ENCODE peak calls at places on chromosomes 13 and 19, in nine cellular contexts. P is fibroblast of villous mesenchyme, B is choroid plexus epithelial cell, V is iPS DF 19.7, J is AG04450, K is ovary, N is fibroblast of pulmonary artery, D is caudate nucleus, C is Right ventricle myocardium superior. E is an unnamed sample.

GRCh38 chr13:44120814-44121505 is 241.3 kb downstream of the LACC1 start:
- DNase-seq in N (no peak), K (no peak), V (no peak), D (no peak), J (no peak), P (no peak), C (no peak), B (no peak), E (no peak)

GRCh38 chr19:33426621-33427475 is 53.3 kb downstream of the CEBPG start:
- DNase-seq in P (no peak), N (no peak), D (no peak), K (no peak), V (no peak), C (peak; percentile 31), J (no peak), B (no peak), E (no peak)

GRCh38 chr13:25608181-25608580 is 236.4 kb downstream of the ATP8A2 start:
- DNase-seq in N (no peak), V (no peak), P (no peak), B (peak; percentile 23), K (no peak), C (no peak), J (no peak), D (no peak), E (no peak)

GRCh38 chr13:108281941-108282340 is 12.4 kb downstream of the TNFSF13B start:
- DNase-seq in D (no peak), V (no peak), C (no peak), B (peak; percentile 26), N (no peak), J (no peak), K (no peak), P (peak; percentile 28), E (peak; percentile 90)

GRCh38 chr19:51735759-51736449 is 12.1 kb upstream of the HAS1 start:
- DNase-seq in P (peak; percentile 98), V (no peak), D (no peak), B (peak; percentile 97), N (peak; percentile 84), K (no peak), J (no peak), C (peak; percentile 68), E (peak; percentile 99)

GRCh38 chr19:8196271-8196908 is 12.8 kb upstream of the CERS4 start:
- DNase-seq in N (no peak), C (no peak), V (no peak), B (no peak), P (no peak), K (no peak), D (no peak), J (no peak), E (no peak)

GRCh38 chr19:55112781-55113569 is 4.5 kb downstream of the PPP1R12C start:
- DNase-seq in P (peak; percentile 16), J (no peak), K (peak; percentile 48), V (no peak), C (no peak), B (no peak), N (no peak), D (no peak), E (no peak)

GRCh38 chr13:67554746-67555452 is 324.8 kb upstream of the PCDH9 start:
- DNase-seq in N (no peak), K (no peak), V (no peak), P (no peak), C (no peak), J (no peak), B (peak; percentile 60), D (no peak), E (peak; percentile 52)

GRCh38 chr13:100646030-100646673 is 28.4 kb downstream of the TMTC4 start:
- DNase-seq in D (peak; percentile 53), P (peak; percentile 42), B (peak; percentile 61), V (peak; percentile 17), K (no peak), N (peak; percentile 60), J (no peak), C (no peak), E (peak; percentile 43)

GRCh38 chr13:44163108-44163507 is 210.5 kb upstream of the SERP2 start:
- DNase-seq in B (no peak), P (no peak), V (no peak), N (no peak), K (no peak), D (no peak), J (no peak), C (no peak), E (no peak)

GRCh38 chr19:18932216-18932841 is 8.7 kb downstream of the HOMER3 start:
- DNase-seq in D (peak; percentile 50), K (peak; percentile 86), B (peak; percentile 64), V (peak; percentile 77), J (no peak), C (peak; percentile 87), P (peak; percentile 56), N (peak; percentile 36), E (peak; percentile 79)

GRCh38 chr19:38792250-38793111 is 3.5 kb downstream of the LGALS7B start:
- DNase-seq in V (no peak), K (no peak), B (peak; percentile 15), P (no peak), D (no peak), C (peak; percentile 81), J (no peak), N (peak; percentile 26), E (no peak)

GRCh38 chr19:17863520-17864182 is 3.9 kb downstream of the RPL18A start:
- DNase-seq in J (no peak), B (no peak), K (no peak), V (no peak), P (no peak), D (no peak), N (no peak), C (no peak), E (no peak)

E was measured in amniotic epithelial cell.